ENCODE peak calls at places on chromosomes 2 and 18, in four cellular contexts. N is cardiac muscle cell; E is activated T-cell treated with anti-CD3 and anti-CD28 coated beads, Interleukin-2, amount 50 U/mL, for 1 hour; Y is endodermal cell. K is an unnamed sample.

GRCh38 chr2:204645018-204645775 is 99.9 kb downstream of the PARD3B start:
- DNase-seq in Y (no peak), N (no peak), E (no peak), K (no peak)

GRCh38 chr2:47218066-47218581 is 63.0 kb upstream of the STPG4 start:
- DNase-seq in N (no peak), Y (no peak), E (no peak), K (no peak)

GRCh38 chr18:56028514-56028913 is 440.5 kb upstream of the TCF4 start:
- DNase-seq in N (peak; percentile 6), E (no peak), Y (no peak), K (no peak)

GRCh38 chr2:109467701-109468100 is 146.1 kb downstream of the SEPTIN10 start:
- DNase-seq in N (no peak), E (no peak), Y (no peak), K (no peak)

GRCh38 chr2:104703669-104704068 is 150.2 kb upstream of the POU3F3 start:
- DNase-seq in N (no peak), Y (no peak), E (no peak), K (no peak)

GRCh38 chr2:35794766-35795448 is 560.7 kb upstream of the CRIM1 start:
- DNase-seq in N (no peak), Y (no peak), E (no peak), K (no peak)

GRCh38 chr2:177970670-177971454 is 101.7 kb downstream of the PDE11A start:
- DNase-seq in Y (no peak), N (no peak), E (no peak), K (no peak)

GRCh38 chr2:197028230-197028629 is 101.7 kb upstream of the PGAP1 start:
- DNase-seq in E (no peak), N (peak; percentile 87), Y (no peak), K (no peak)

GRCh38 chr18:9419956-9420631 is 55.2 kb upstream of the RALBP1 start:
- DNase-seq in Y (no peak), E (no peak), N (peak; percentile 9), K (no peak)

GRCh38 chr2:99488999-99489757 is 639 bp downstream of the REV1 start:
- DNase-seq in N (peak; percentile 62), E (peak; percentile 54), Y (peak; percentile 81), K (peak; percentile 76)

GRCh38 chr2:231134910-231135650 is 10.2 kb upstream of the HTR2B start:
- DNase-seq in Y (no peak), E (no peak), N (no peak), K (no peak)

GRCh38 chr2:202932425-202933138 is 20.5 kb downstream of the CARF start:
- DNase-seq in Y (no peak), E (no peak), N (peak; percentile 58), K (no peak)

GRCh38 chr2:68356599-68357239 is 8.4 kb upstream of the PLEK start:
- DNase-seq in E (no peak), N (no peak), Y (no peak), K (no peak)

GRCh38 chr2:157895531-157895930 is 19.4 kb upstream of the ACVR1 start:
- DNase-seq in Y (no peak), E (no peak), N (no peak), K (no peak)

GRCh38 chr2:60581461-60582282 is 28.2 kb upstream of the BCL11A start:
- DNase-seq in N (peak; percentile 61), Y (peak; percentile 90), E (peak; percentile 72), K (peak; percentile 83)

GRCh38 chr18:70431203-70431624 is 142.4 kb downstream of the SOCS6 start:
- DNase-seq in N (peak; percentile 66), E (no peak), Y (no peak), K (no peak)

GRCh38 chr2:207264310-207264709 is 98.6 kb upstream of the KLF7 start:
- DNase-seq in Y (peak; percentile 10), N (no peak), E (no peak), K (no peak)

GRCh38 chr2:174015428-174015827 is 50.3 kb upstream of the SP3 start:
- DNase-seq in N (no peak), E (no peak), Y (no peak), K (no peak)

GRCh38 chr2:75238670-75239330 is 39.5 kb upstream of the TACR1 start:
- DNase-seq in N (peak; percentile 72), Y (no peak), E (no peak), K (no peak)

GRCh38 chr18:37420315-37420880 is 145.2 kb downstream of the CELF4 start:
- DNase-seq in Y (no peak), E (no peak), N (no peak), K (no peak)

GRCh38 chr2:173963817-173964564 is 1.2 kb downstream of the SP3 start:
- DNase-seq in E (peak; percentile 92), N (peak; percentile 94), Y (peak; percentile 95), K (peak; percentile 96)

GRCh38 chr2:176419591-176420071 is 150.4 kb downstream of the MTX2 start:
- DNase-seq in E (no peak), Y (no peak), N (peak; percentile 75), K (no peak)

GRCh38 chr2:191679818-191680600 is 2.1 kb downstream of the NABP1 start:
- DNase-seq in E (no peak), Y (no peak), N (peak; percentile 64), K (no peak)

GRCh38 chr2:23603156-23603555 is 218.2 kb downstream of the KLHL29 start:
- DNase-seq in Y (no peak), N (no peak), E (no peak), K (no peak)

GRCh38 chr2:18425186-18425585 is 135.3 kb downstream of the RDH14 start:
- DNase-seq in Y (peak; percentile 53), N (peak; percentile 43), E (no peak), K (no peak)

GRCh38 chr2:85273732-85274731 is 53.8 kb downstream of the TGOLN2 start:
- DNase-seq in N (peak; percentile 71), E (no peak), Y (peak; percentile 54), K (no peak)

GRCh38 chr18:27171993-27172392 is 13.1 kb downstream of the CHST9 start:
- DNase-seq in Y (no peak), N (no peak), E (no peak), K (no peak)

GRCh38 chr2:173962036-173962435 is 3.1 kb downstream of the SP3 start:
- DNase-seq in Y (no peak), N (no peak), E (no peak), K (no peak)

GRCh38 chr2:55309441-55309840 is 40.4 kb upstream of the MTIF2 start:
- DNase-seq in N (peak; percentile 68), E (no peak), Y (no peak), K (no peak)

GRCh38 chr2:238106698-238107524 is 6.8 kb downstream of the ESPNL start:
- DNase-seq in N (no peak), E (peak; percentile 15), Y (peak; percentile 91), K (peak; percentile 56)

GRCh38 chr2:194867328-194867727 is 789.7 kb upstream of the SLC39A10 start:
- DNase-seq in Y (no peak), E (no peak), N (peak; percentile 3), K (no peak)

GRCh38 chr18:77101410-77102245 is 31.0 kb downstream of the MBP start:
- DNase-seq in E (peak; percentile 54), Y (peak; percentile 83), N (peak; percentile 95), K (peak; percentile 85)

GRCh38 chr2:48173141-48173540 is 266.8 kb upstream of the FBXO11 start:
- DNase-seq in E (no peak), N (no peak), Y (no peak), K (no peak)

K was measured in activated effector memory CD4-positive, alpha-beta T cell treated with anti-CD3 and anti-CD28 coated beads, Interleukin-2, amount 50 U/mL, for 16 hours.